ENCODE peak calls at places on chromosomes 13 and 19, in eight cellular contexts. U is WERI-Rb-1, G is brain microvascular endothelial cell, D is IMR-90, H is cardiac muscle cell, Z is dorsolateral prefrontal cortex, I is thoracic aorta, V is hepatocyte. S is an unnamed sample. For H3K27me3, the result is how much of the 10 kb centered on the place peaks cover.

GRCh38 chr13:76886292-76887061 is at the start of gene KCTD12:
- DNase-seq in U (peak), G (peak), D (peak), H (peak), Z (peak), I (peak), V (peak), S (no peak)

GRCh38 chr13:110341445-110342247 is 34.6 kb downstream of the COL4A2 start:
- DNase-seq in U (peak), G (peak), D (peak), H (peak), Z (no peak), I (no peak), V (no peak), S (no peak)

GRCh38 chr19:16804176-16804575 is 25.0 kb upstream of the SIN3B start:
- DNase-seq in U (no peak), G (no peak), D (no peak), H (no peak), Z (no peak), I (no peak), V (no peak), S (no peak)

GRCh38 chr13:76036176-76036575 is 400.0 kb downstream of the LMO7 start:
- DNase-seq in U (no peak), G (no peak), D (peak), H (peak), Z (no peak), I (no peak), V (no peak), S (no peak)

GRCh38 chr19:32407004-32407992 is 1.7 kb downstream of the DPY19L3 start:
- DNase-seq in U (no peak), G (peak), D (peak), H (peak), Z (peak), I (no peak), V (no peak), S (no peak)

GRCh38 chr19:18029617-18030338 is 21.8 kb downstream of the ARRDC2 start:
- DNase-seq in U (no peak), G (no peak), D (peak), H (no peak), Z (peak), I (no peak), V (peak), S (no peak)

GRCh38 chr13:50219743-50220142 is 204.5 kb downstream of the KCNRG start:
- DNase-seq in U (no peak), G (no peak), D (no peak), H (no peak), Z (no peak), I (no peak), V (no peak), S (no peak)

GRCh38 chr13:21913010-21913409 is 242.1 kb downstream of the FGF9 start:
- DNase-seq in U (no peak), G (no peak), D (peak), H (no peak), Z (no peak), I (no peak), V (no peak), S (no peak)

GRCh38 chr19:32373614-32374295 is 28.3 kb downstream of the ZNF507 start:
- DNase-seq in U (no peak), G (peak), D (peak), H (peak), Z (no peak), I (peak), V (peak), S (peak)

GRCh38 chr13:26132756-26133155 is 80.9 kb upstream of the SHISA2 start:
- DNase-seq in U (peak), G (no peak), D (peak), H (peak), Z (no peak), I (no peak), V (no peak), S (no peak)

GRCh38 chr19:4229179-4229931 is at the start of gene EBI3:
- DNase-seq in U (peak), G (peak), D (peak), H (peak), Z (no peak), I (no peak), V (peak), S (no peak)

GRCh38 chr19:6774821-6775707 is 2.6 kb downstream of the VAV1 start:
- DNase-seq in U (peak), G (no peak), D (no peak), H (peak), Z (no peak), I (no peak), V (no peak), S (no peak)

GRCh38 chr13:46630419-46631183 is 77.6 kb downstream of the LRCH1 start:
- DNase-seq in U (no peak), G (no peak), D (no peak), H (no peak), Z (no peak), I (no peak), V (no peak), S (no peak)

GRCh38 chr13:20131057-20131832 is 29.6 kb downstream of the GJA3 start:
- DNase-seq in U (peak), G (no peak), D (no peak), H (no peak), Z (no peak), I (no peak), V (no peak), S (no peak)

GRCh38 chr19:57546513-57546912 is 13.2 kb downstream of the ZNF550 start:
- DNase-seq in U (no peak), G (no peak), D (no peak), H (no peak), Z (no peak), I (no peak), V (no peak), S (no peak)

GRCh38 chr13:21478881-21479808 is 20.0 kb upstream of the ZDHHC20 start:
- DNase-seq in U (peak), G (peak), D (peak), H (peak), Z (no peak), I (no peak), V (peak), S (peak)

GRCh38 chr13:44884076-44884729 is 105.1 kb downstream of the NUFIP1 start:
- DNase-seq in U (no peak), G (peak), D (peak), H (peak), Z (no peak), I (no peak), V (no peak), S (peak)

GRCh38 chr19:5360003-5360820 is 19.6 kb upstream of the PTPRS start:
- DNase-seq in U (no peak), G (no peak), D (peak), H (peak), Z (no peak), I (no peak), V (no peak), S (no peak)

GRCh38 chr13:48909088-48909389 is 66.7 kb upstream of the FNDC3A start:
- DNase-seq in U (no peak), G (no peak), D (no peak), H (no peak), Z (no peak), I (no peak), V (no peak), S (no peak)

GRCh38 chr13:48000559-48001126 is 430 bp downstream of the SUCLA2 start:
- DNase-seq in U (peak), G (no peak), D (peak), H (no peak), Z (no peak), I (no peak), V (peak), S (no peak)

DNA sequence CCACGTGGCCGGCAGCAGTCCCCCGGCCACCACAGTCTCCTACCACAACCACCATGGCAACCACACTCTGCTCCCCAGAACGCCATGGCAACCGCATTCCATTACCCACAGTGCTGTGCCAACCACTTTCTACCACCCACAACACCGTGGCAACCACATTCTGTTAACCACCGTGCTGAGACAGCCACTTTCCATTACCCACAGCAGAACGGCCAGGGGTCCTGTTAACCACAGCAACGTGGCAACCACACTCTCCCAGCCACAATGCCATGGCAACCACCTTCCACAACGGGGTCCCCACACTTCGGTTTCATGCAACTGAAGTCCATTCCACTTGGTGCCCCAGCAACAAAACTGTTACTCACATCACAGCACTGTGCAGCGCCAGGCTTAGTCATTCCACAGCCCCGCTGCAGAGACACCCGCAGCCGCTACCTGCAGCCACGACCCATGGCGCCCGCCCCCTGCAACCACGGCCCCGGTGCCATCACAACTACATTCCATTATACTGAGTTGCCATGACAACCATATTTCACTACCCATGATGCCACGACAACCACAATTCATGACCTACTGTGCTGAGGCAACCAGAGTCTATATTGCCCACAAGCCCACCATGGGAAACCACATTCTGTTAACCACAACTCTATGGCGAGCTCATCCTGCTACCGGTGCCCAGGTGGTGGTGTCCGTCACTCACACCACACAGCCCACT is 10.0 kb downstream of the DPF1 start:
- DNase-seq in U (no peak), G (peak), D (peak), H (peak), Z (peak), I (no peak), V (no peak), S (no peak)
- H3K4me3 ChIP-seq in U (no peak), G (no peak), D (no peak), H (no peak), Z (peak), I (no peak), V (no peak), S (no peak)

GRCh38 chr19:47507924-47508553 is 6.8 kb downstream of the NAPA start:
- DNase-seq in U (peak), G (no peak), D (no peak), H (no peak), Z (no peak), I (no peak), V (no peak), S (no peak)
- TF ChIP-seq CTCF in U (peak), G (no peak), D (no peak), H (no peak), Z (peak), I (no peak), V (no peak), S (no peak)

GRCh38 chr19:33624586-33625153 is 2.9 kb downstream of the CHST8 start:
- DNase-seq in U (no peak), G (no peak), D (no peak), H (no peak), Z (no peak), I (no peak), V (no peak), S (no peak)

GRCh38 chr19:33621811-33622504 is at the start of gene CHST8:
- DNase-seq in U (peak), G (no peak), D (no peak), H (peak), Z (peak), I (no peak), V (peak), S (no peak)

GRCh38 chr19:33621065-33621785 is 528 bp upstream of the CHST8 start:
- DNase-seq in U (peak), G (no peak), D (no peak), H (no peak), Z (no peak), I (no peak), V (no peak), S (no peak)

GRCh38 chr19:33622505-33622808 is 704 bp downstream of the CHST8 start:
- DNase-seq in U (peak), G (no peak), D (no peak), H (peak), Z (no peak), I (no peak), V (no peak), S (no peak)

GRCh38 chr19:33622809-33623511 is 1.2 kb downstream of the CHST8 start:
- DNase-seq in U (peak), G (no peak), D (no peak), H (no peak), Z (no peak), I (no peak), V (no peak), S (no peak)
- H3K27me3 ChIP-seq in U (under half), G (half or more), D (under half), H (half or more), Z (under half), I (under half), V (half or more), S (under half)

GRCh38 chr13:99417821-99418662 is 83.2 kb upstream of the TM9SF2 start:
- DNase-seq in U (peak), G (no peak), D (no peak), H (no peak), Z (no peak), I (no peak), V (no peak), S (no peak)

GRCh38 chr13:99417151-99417820 is 84.0 kb upstream of the TM9SF2 start:
- DNase-seq in U (peak), G (no peak), D (no peak), H (no peak), Z (no peak), I (no peak), V (no peak), S (no peak)

GRCh38 chr13:99415851-99416331 is 85.4 kb upstream of the TM9SF2 start:
- DNase-seq in U (no peak), G (no peak), D (no peak), H (no peak), Z (no peak), I (no peak), V (no peak), S (no peak)

GRCh38 chr13:99415014-99415650 is 86.1 kb upstream of the TM9SF2 start:
- DNase-seq in U (no peak), G (no peak), D (no peak), H (no peak), Z (no peak), I (no peak), V (no peak), S (no peak)

DNA sequence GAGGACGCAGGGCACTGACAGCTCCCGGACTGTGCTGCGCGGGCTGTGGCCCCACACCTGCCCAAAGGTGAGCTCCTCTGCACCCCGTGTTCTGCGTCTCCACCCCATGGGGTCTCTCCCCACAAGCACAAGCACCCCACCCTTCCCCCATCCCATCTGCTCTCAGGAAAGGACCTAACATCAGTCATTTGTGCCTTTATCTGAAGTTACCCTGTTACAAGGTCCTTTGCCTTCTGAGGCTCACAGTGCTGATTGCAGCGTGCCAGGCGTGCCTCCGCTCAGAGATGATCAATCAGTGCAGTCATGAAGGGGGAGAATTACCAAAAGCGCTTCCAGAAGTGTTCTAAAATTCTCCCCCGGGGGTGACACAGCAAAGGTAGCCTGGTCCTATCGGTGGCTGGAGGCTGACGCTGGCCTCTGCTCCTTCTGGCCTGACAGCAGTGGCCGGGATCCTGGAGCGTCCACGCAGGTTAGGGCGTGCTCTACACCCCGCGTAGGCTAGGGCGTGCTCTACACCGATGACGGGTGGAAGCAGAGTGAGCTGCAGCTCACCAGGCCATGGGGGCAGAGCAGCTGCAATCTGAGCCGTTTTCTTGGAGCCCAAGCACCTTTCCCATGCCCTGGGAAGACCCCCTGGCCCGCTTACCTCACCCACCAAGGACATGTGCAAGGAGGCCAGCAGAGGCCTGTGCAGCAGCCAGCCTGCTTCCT is 84.7 kb upstream of the TM9SF2 start:
- DNase-seq in U (peak), G (no peak), D (no peak), H (no peak), Z (no peak), I (no peak), V (no peak), S (no peak)
- H3K4me3 ChIP-seq in U (no peak), G (no peak), D (no peak), H (no peak), Z (no peak), I (no peak), V (no peak), S (no peak)

GRCh38 chr13:30307966-30308290 is 577 bp upstream of the KATNAL1 start:
- DNase-seq in U (no peak), G (no peak), D (no peak), H (no peak), Z (no peak), I (no peak), V (no peak), S (no peak)

GRCh38 chr13:30306762-30307193 is 573 bp downstream of the KATNAL1 start:
- DNase-seq in U (peak), G (peak), D (peak), H (peak), Z (peak), I (peak), V (peak), S (peak)

GRCh38 chr13:30305456-30305855 is 1.9 kb downstream of the KATNAL1 start:
- DNase-seq in U (no peak), G (no peak), D (no peak), H (no peak), Z (no peak), I (no peak), V (no peak), S (no peak)

GRCh38 chr13:30308548-30308947 is 1.2 kb upstream of the KATNAL1 start:
- DNase-seq in U (no peak), G (peak), D (peak), H (peak), Z (no peak), I (no peak), V (peak), S (no peak)

DNA sequence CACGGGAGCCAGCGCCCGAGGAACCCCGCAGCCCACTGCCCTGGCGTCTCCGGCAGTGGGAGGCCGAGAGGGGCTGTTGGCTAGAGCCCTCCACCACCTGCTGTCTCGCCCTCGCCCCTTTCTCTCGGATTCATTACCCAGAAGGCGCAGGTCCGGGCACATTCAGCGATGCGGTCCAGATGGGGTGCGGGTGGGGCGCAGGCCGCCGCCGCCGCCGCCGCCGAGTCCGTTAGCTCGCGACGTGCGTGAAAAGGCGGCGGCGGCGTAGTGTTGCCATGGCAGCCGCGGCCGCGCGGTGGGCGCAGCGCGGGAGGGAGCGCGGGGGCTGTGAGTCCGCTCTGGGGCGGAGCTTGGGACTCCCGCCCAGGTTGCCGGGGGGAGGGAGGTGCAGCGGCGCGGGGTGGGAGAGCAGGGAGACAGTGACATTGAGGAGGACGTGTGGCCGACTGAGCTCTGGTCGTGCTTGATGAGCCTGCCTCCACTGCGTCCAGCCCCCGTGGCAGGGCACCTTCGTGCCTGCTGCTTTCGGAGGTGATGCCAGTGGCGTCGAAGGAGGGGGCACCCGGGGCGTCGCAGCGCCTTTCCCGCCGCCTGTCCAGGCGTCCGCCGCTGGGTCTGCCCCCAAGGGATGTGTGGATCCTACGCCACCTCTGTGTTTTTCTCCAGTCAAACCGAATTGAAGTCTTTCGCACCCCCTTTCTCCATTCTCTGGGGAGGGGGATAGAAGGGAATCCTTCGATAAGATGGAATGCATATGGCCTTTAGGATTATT is at the start of gene KATNAL1:
- DNase-seq in U (peak), G (peak), D (peak), H (peak), Z (peak), I (peak), V (peak), S (no peak)
- TF ChIP-seq CTCF in U (no peak), G (no peak), D (no peak), H (no peak), Z (peak), I (no peak), V (no peak), S (no peak)

GRCh38 chr19:48750771-48751504 is 1.5 kb downstream of the FUT1 start:
- DNase-seq in U (no peak), G (no peak), D (no peak), H (no peak), Z (no peak), I (no peak), V (no peak), S (no peak)

GRCh38 chr19:48751835-48752510 is 468 bp downstream of the FUT1 start:
- DNase-seq in U (no peak), G (no peak), D (no peak), H (no peak), Z (no peak), I (no peak), V (no peak), S (no peak)

GRCh38 chr19:48750351-48750750 is 2.1 kb downstream of the FUT1 start:
- DNase-seq in U (no peak), G (no peak), D (no peak), H (no peak), Z (no peak), I (no peak), V (no peak), S (no peak)

GRCh38 chr19:48746738-48747575 is at the start of gene IZUMO1:
- DNase-seq in U (peak), G (peak), D (peak), H (peak), Z (peak), I (peak), V (peak), S (peak)

GRCh38 chr19:48749571-48750198 is 2.8 kb downstream of the FUT1 start:
- DNase-seq in U (no peak), G (no peak), D (no peak), H (no peak), Z (no peak), I (no peak), V (no peak), S (no peak)
- H3K27me3 ChIP-seq in U (under half), G (under half), D (under half), H (under half), Z (under half), I (under half), V (under half), S (under half)

DNA sequence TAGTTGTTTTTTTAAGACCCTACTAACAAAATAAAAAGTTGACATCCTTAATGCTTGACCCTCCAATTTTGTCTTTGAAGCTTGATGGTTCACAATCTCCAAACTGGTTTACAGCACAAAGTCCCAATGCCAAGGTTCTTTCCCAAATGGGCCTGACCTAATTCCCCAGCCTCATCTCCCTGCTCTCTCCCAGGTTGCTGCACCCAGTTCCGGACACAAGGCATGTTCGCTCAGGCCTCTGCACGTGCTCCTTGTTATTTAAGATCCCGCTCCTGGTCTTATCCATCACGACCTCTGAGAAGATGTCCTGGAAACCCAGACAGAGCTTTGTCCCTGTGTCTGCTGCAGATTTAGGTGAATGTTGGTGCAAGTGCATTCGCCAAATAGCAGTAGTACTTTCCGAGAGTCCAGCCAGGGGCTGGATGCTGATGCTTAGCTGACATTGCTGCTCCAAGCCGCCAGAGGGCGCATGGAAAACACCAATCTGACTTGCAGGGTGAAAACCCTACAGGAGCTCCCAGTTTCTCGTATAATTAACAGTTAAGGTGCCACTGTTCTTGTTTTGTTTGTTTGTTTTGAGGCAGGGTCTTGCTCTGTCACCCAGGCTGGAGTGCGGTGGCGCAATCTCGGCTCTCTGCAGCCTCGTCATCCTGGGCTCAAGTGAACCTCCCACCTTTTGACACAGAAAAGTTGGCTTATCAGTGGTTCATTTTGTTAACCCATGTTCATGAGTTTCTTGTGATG is 18.5 kb downstream of the LYPD3 start:
- DNase-seq in U (peak), G (peak), D (peak), H (peak), Z (peak), I (peak), V (peak), S (no peak)
- H3K4me3 ChIP-seq in U (no peak), G (no peak), D (no peak), H (no peak), Z (no peak), I (no peak), V (no peak), S (no peak)

S was measured in BJ.